ENCODE peak calls at places on chromosome 1, in eight cellular contexts. C is IMR-90; Z is fibroblast of the aortic adventitia; I is activated T-cell treated with anti-CD3 and anti-CD28 coated beads, Interleukin-2, amount 50 U/mL, for 72 hours; P is GM20000; T is activated naive CD8-positive, alpha-beta T cell treated with anti-CD3 and anti-CD28 coated beads for 36 hours; Q is Right ventricle myocardium superior; G is HT1080. S is an unnamed sample.

GRCh38 chr1:115771847-115772457 is 3.4 kb upstream of the CASQ2 start:
- DNase-seq in T (peak; percentile 11), G (peak; percentile 85), Z (peak; percentile 91), C (peak; percentile 80), I (peak; percentile 35), P (peak; percentile 72), Q (peak; percentile 68), S (peak; percentile 94)

GRCh38 chr1:31836638-31837037 is 20.8 kb upstream of the SPOCD1 start:
- DNase-seq in T (no peak), I (no peak), Q (no peak), P (no peak), G (no peak), Z (no peak), C (no peak), S (no peak)

GRCh38 chr1:217482356-217483102 is 148.4 kb downstream of the GPATCH2 start:
- DNase-seq in G (peak; percentile 90), T (peak; percentile 71), P (peak; percentile 41), C (peak; percentile 93), I (peak; percentile 67), Q (no peak), Z (peak; percentile 72), S (peak; percentile 90)

GRCh38 chr1:53460666-53461328 is 1.6 kb downstream of the DMRTB1 start:
- DNase-seq in G (no peak), Z (no peak), T (no peak), Q (no peak), I (no peak), C (no peak), P (no peak), S (no peak)

GRCh38 chr1:108644984-108645383 is 15.9 kb downstream of the HENMT1 start:
- DNase-seq in I (peak; percentile 56), G (no peak), T (no peak), Q (no peak), P (no peak), Z (no peak), C (no peak), S (no peak)

GRCh38 chr1:16351449-16351993 is 759 bp downstream of the FBXO42 start:
- DNase-seq in I (peak; percentile 10), Z (peak; percentile 48), C (peak; percentile 34), P (peak; percentile 16), G (no peak), Q (no peak), T (no peak), S (peak; percentile 34)

GRCh38 chr1:115090547-115090946 is 1.2 kb upstream of the TSPAN2 start:
- DNase-seq in P (no peak), Q (no peak), G (no peak), C (peak; percentile 78), T (no peak), Z (no peak), I (no peak), S (peak; percentile 86)

GRCh38 chr1:20652300-20652699 is 8.9 kb downstream of the DDOST start:
- DNase-seq in T (no peak), C (no peak), Q (no peak), I (no peak), Z (no peak), G (no peak), P (no peak), S (no peak)

GRCh38 chr1:183898001-183898396 is 93.1 kb downstream of the RGL1 start:
- DNase-seq in T (no peak), P (peak; percentile 18), I (no peak), G (no peak), Q (no peak), Z (no peak), C (no peak), S (no peak)

GRCh38 chr1:115419571-115419970 is 81.5 kb upstream of the NGF start:
- DNase-seq in I (no peak), T (no peak), Q (no peak), Z (no peak), C (no peak), G (no peak), P (no peak), S (no peak)

GRCh38 chr1:162861101-162861500 is at the start of gene CCDC190:
- DNase-seq in I (no peak), G (no peak), Z (peak; percentile 77), C (no peak), T (no peak), Q (peak; percentile 44), P (no peak), S (no peak)

GRCh38 chr1:14767075-14767474 is 168.6 kb downstream of the KAZN start:
- DNase-seq in P (no peak), Q (no peak), G (no peak), I (no peak), T (no peak), C (no peak), Z (peak; percentile 10), S (no peak)

GRCh38 chr1:85297855-85298629 is 21.6 kb upstream of the BCL10 start:
- DNase-seq in Z (peak; percentile 97), C (peak; percentile 100), I (peak; percentile 82), G (peak; percentile 98), P (peak; percentile 54), T (peak; percentile 82), Q (no peak), S (peak; percentile 99)

GRCh38 chr1:25017436-25018109 is 87.5 kb upstream of the RUNX3 start:
- DNase-seq in Z (no peak), G (peak; percentile 52), Q (no peak), I (no peak), C (peak; percentile 76), T (no peak), P (no peak), S (peak; percentile 52)

GRCh38 chr1:167016090-167016750 is 27.1 kb downstream of the MAEL start:
- DNase-seq in Q (no peak), C (no peak), T (no peak), G (no peak), P (no peak), I (no peak), Z (peak; percentile 1), S (no peak)

GRCh38 chr1:15760520-15761211 is 2.1 kb downstream of the FBLIM1 start:
- DNase-seq in G (peak; percentile 92), Q (peak; percentile 70), P (peak; percentile 29), C (peak; percentile 74), I (no peak), T (no peak), Z (peak; percentile 81), S (peak; percentile 85)

GRCh38 chr1:184622136-184622823 is 132.4 kb downstream of the EDEM3 start:
- DNase-seq in C (peak; percentile 90), Q (peak; percentile 82), Z (peak; percentile 98), G (no peak), P (no peak), I (no peak), T (no peak), S (peak; percentile 99)

GRCh38 chr1:61638296-61638695 is 86.6 kb downstream of the TM2D1 start:
- DNase-seq in Z (peak; percentile 96), T (no peak), P (no peak), G (no peak), Q (no peak), I (no peak), C (no peak), S (peak; percentile 99)

GRCh38 chr1:208219659-208220282 is 24.4 kb downstream of the PLXNA2 start:
- DNase-seq in C (peak; percentile 61), I (no peak), T (no peak), Z (peak; percentile 62), G (peak; percentile 95), Q (peak; percentile 80), P (no peak), S (peak; percentile 58)

GRCh38 chr1:153490272-153491051 is 30.0 kb upstream of the S100A7 start:
- DNase-seq in P (no peak), T (no peak), I (peak; percentile 75), Q (peak; percentile 73), Z (peak; percentile 96), G (peak; percentile 94), C (peak; percentile 97), S (peak; percentile 98)

GRCh38 chr1:63651110-63651776 is 58.0 kb downstream of the PGM1 start:
- DNase-seq in Z (peak; percentile 88), G (peak; percentile 32), T (no peak), Q (no peak), P (no peak), C (peak; percentile 67), I (peak; percentile 12), S (peak; percentile 25)

GRCh38 chr1:226628624-226629155 is 80.1 kb downstream of the STUM start:
- DNase-seq in P (no peak), T (no peak), Z (no peak), Q (peak; percentile 14), C (no peak), I (no peak), G (no peak), S (no peak)

GRCh38 chr1:224592636-224593579 is 23.2 kb upstream of the CNIH3 start:
- DNase-seq in I (no peak), C (peak; percentile 88), Z (peak; percentile 84), Q (no peak), P (no peak), T (no peak), G (peak; percentile 98), S (peak; percentile 86)

GRCh38 chr1:232462200-232462599 is 167.7 kb downstream of the SIPA1L2 start:
- DNase-seq in P (no peak), G (peak; percentile 50), Z (no peak), T (no peak), Q (no peak), C (peak; percentile 20), I (no peak), S (no peak)

GRCh38 chr1:201112173-201112731 is at the start of gene CACNA1S:
- DNase-seq in P (no peak), Z (no peak), C (no peak), G (no peak), I (no peak), Q (no peak), T (no peak), S (no peak)

GRCh38 chr1:238488406-238488805 is 597.7 kb upstream of the ZP4 start:
- DNase-seq in T (no peak), Z (peak; percentile 17), I (no peak), G (no peak), P (no peak), Q (no peak), C (peak; percentile 48), S (no peak)

GRCh38 chr1:201026746-201027145 is 3.2 kb upstream of the KIF21B start:
- DNase-seq in I (no peak), G (no peak), P (no peak), C (no peak), Q (no peak), T (no peak), Z (no peak), S (no peak)

GRCh38 chr1:234967121-234967520 is 161.5 kb downstream of the TOMM20 start:
- DNase-seq in Q (no peak), C (no peak), P (no peak), Z (no peak), I (no peak), T (no peak), G (no peak), S (no peak)

GRCh38 chr1:62070384-62071011 is 124.2 kb upstream of the L1TD1 start:
- DNase-seq in T (no peak), Q (no peak), P (no peak), Z (peak; percentile 38), C (peak; percentile 13), G (no peak), I (peak; percentile 6), S (peak; percentile 31)

GRCh38 chr1:34763142-34763781 is 3.7 kb downstream of the GJB4 start:
- DNase-seq in Q (no peak), P (no peak), T (no peak), G (peak; percentile 82), I (no peak), Z (no peak), C (peak; percentile 9), S (peak; percentile 9)

GRCh38 chr1:169588785-169589485 is 2.7 kb upstream of the F5 start:
- DNase-seq in I (peak; percentile 26), G (no peak), C (no peak), P (no peak), Q (no peak), T (peak; percentile 47), Z (no peak), S (no peak)

GRCh38 chr1:22576148-22576544 is 12.9 kb downstream of the EPHA8 start:
- DNase-seq in G (no peak), P (no peak), T (no peak), I (no peak), Z (no peak), Q (no peak), C (no peak), S (no peak)

GRCh38 chr1:198623920-198624647 is 14.8 kb upstream of the PTPRC start:
- DNase-seq in T (peak; percentile 34), P (no peak), C (peak; percentile 71), Q (no peak), I (no peak), G (no peak), Z (peak; percentile 80), S (peak; percentile 82)

S was measured in fibroblast of mammary gland.